ENCODE peak calls at places on chromosomes 7 and 10, in four cellular contexts. W is fibroblast of mammary gland, K is brain microvascular endothelial cell, P is AG04449. D is an unnamed sample.

GRCh38 chr7:151585744-151586424 is 66.2 kb upstream of the RHEB start:
- DNase-seq in W (peak; percentile 12), K (no peak), P (no peak), D (no peak)

GRCh38 chr10:22913474-22914092 is 14.3 kb upstream of the ARMC3 start:
- DNase-seq in W (no peak), K (no peak), P (no peak), D (no peak)

GRCh38 chr7:69568266-69568665 is 30.0 kb upstream of the AUTS2 start:
- DNase-seq in W (no peak), K (no peak), P (no peak), D (no peak)

GRCh38 chr7:6158424-6159096 is 113.9 kb downstream of the CYTH3 start:
- DNase-seq in W (no peak), K (no peak), P (no peak), D (no peak)

GRCh38 chr10:33229252-33229943 is 105.1 kb downstream of the NRP1 start:
- DNase-seq in W (peak; percentile 40), K (no peak), P (no peak), D (peak; percentile 46)

GRCh38 chr7:26451997-26452396 is 160.3 kb downstream of the SNX10 start:
- DNase-seq in W (no peak), K (no peak), P (no peak), D (no peak)

GRCh38 chr7:67343114-67343513 is 346.5 kb downstream of the TYW1 start:
- DNase-seq in W (no peak), K (no peak), P (no peak), D (no peak)

GRCh38 chr7:818031-818699 is 14.1 kb upstream of the SUN1 start:
- DNase-seq in W (peak; percentile 92), K (peak; percentile 42), P (no peak), D (no peak)

GRCh38 chr10:13834581-13835286 is 248.0 kb downstream of the PRPF18 start:
- DNase-seq in W (peak; percentile 61), K (peak; percentile 83), P (no peak), D (no peak)

GRCh38 chr7:131212114-131212513 is 115.6 kb upstream of the MKLN1 start:
- DNase-seq in W (peak; percentile 32), K (peak; percentile 24), P (no peak), D (no peak)

GRCh38 chr7:3430588-3430987 is 129.5 kb downstream of the SDK1 start:
- DNase-seq in W (no peak), K (no peak), P (no peak), D (no peak)

GRCh38 chr7:102830206-102830605 is 81.4 kb downstream of the FAM185A start:
- DNase-seq in W (peak; percentile 81), K (no peak), P (no peak), D (peak; percentile 38)

GRCh38 chr7:41336981-41337380 is 365.9 kb downstream of the INHBA start:
- DNase-seq in W (no peak), K (no peak), P (no peak), D (no peak)

GRCh38 chr10:13945760-13946460 is 359.1 kb downstream of the PRPF18 start:
- DNase-seq in W (peak; percentile 24), K (no peak), P (no peak), D (no peak)

GRCh38 chr7:116271980-116272886 is 61.9 kb downstream of the TES start:
- DNase-seq in W (peak; percentile 97), K (peak; percentile 93), P (peak; percentile 85), D (peak; percentile 85)

GRCh38 chr10:71068811-71069411 is 143.5 kb upstream of the UNC5B start:
- DNase-seq in W (peak; percentile 28), K (peak; percentile 3), P (no peak), D (no peak)

GRCh38 chr7:269721-270120 is 20.2 kb upstream of the FOXL3 start:
- DNase-seq in W (no peak), K (no peak), P (no peak), D (no peak)

GRCh38 chr10:129888784-129889616 is 75.1 kb downstream of the EBF3 start:
- DNase-seq in W (peak; percentile 34), K (peak; percentile 4), P (no peak), D (no peak)

GRCh38 chr10:5492322-5492855 is 7.0 kb downstream of the CALML5 start:
- DNase-seq in W (no peak), K (no peak), P (no peak), D (no peak)

GRCh38 chr10:105149371-105149871 is 508.3 kb downstream of the SORCS3 start:
- DNase-seq in W (peak; percentile 1), K (no peak), P (peak; percentile 0), D (peak; percentile 11)

GRCh38 chr10:119541459-119542356 is 811 bp downstream of the RGS10 start:
- DNase-seq in W (peak; percentile 12), K (no peak), P (no peak), D (no peak)

GRCh38 chr10:100009793-100010676 is at the start of gene DNMBP:
- DNase-seq in W (peak; percentile 75), K (peak; percentile 60), P (no peak), D (no peak)

GRCh38 chr7:33108931-33109757 is at the start of gene RP9:
- DNase-seq in W (peak; percentile 40), K (peak; percentile 37), P (no peak), D (no peak)

GRCh38 chr7:7315851-7316250 is 133.5 kb downstream of the C1GALT1 start:
- DNase-seq in W (no peak), K (no peak), P (no peak), D (no peak)

GRCh38 chr10:36345770-36346169 is 703.7 kb upstream of the FZD8 start:
- DNase-seq in W (peak; percentile 23), K (no peak), P (no peak), D (no peak)

GRCh38 chr10:124696446-124697392 is 47.5 kb downstream of the FAM53B start:
- DNase-seq in W (no peak), K (no peak), P (no peak), D (no peak)

GRCh38 chr10:67506083-67506756 is 189.8 kb downstream of the CTNNA3 start:
- DNase-seq in W (no peak), K (no peak), P (no peak), D (no peak)

GRCh38 chr7:141512597-141512996 is 38.6 kb upstream of the AGK start:
- DNase-seq in W (no peak), K (no peak), P (no peak), D (no peak)

GRCh38 chr10:75788394-75789205 is 357.2 kb downstream of the LRMDA start:
- DNase-seq in W (peak; percentile 85), K (no peak), P (no peak), D (no peak)

GRCh38 chr10:86931872-86932271 is 25.5 kb downstream of the MMRN2 start:
- DNase-seq in W (peak; percentile 91), K (no peak), P (peak; percentile 26), D (no peak)

GRCh38 chr10:51733061-51733460 is 33.7 kb upstream of the CSTF2T start:
- DNase-seq in W (peak; percentile 22), K (peak; percentile 9), P (peak; percentile 53), D (no peak)

GRCh38 chr7:121138262-121138933 is 149.9 kb downstream of the CPED1 start:
- DNase-seq in W (no peak), K (no peak), P (no peak), D (no peak)

GRCh38 chr7:22729180-22729579 is 2.2 kb downstream of the IL6 start:
- DNase-seq in W (no peak), K (peak; percentile 4), P (no peak), D (no peak)

GRCh38 chr7:22726849-22727792 is at the start of gene IL6:
- DNase-seq in W (peak; percentile 98), K (peak; percentile 94), P (peak; percentile 86), D (peak; percentile 79)

GRCh38 chr7:22730921-22731654 is 4.1 kb downstream of the IL6 start:
- DNase-seq in W (peak; percentile 72), K (peak; percentile 69), P (no peak), D (peak; percentile 46)

GRCh38 chr7:22726345-22726848 is 603 bp upstream of the IL6 start:
- DNase-seq in W (peak; percentile 83), K (peak; percentile 85), P (no peak), D (peak; percentile 27)

DNA sequence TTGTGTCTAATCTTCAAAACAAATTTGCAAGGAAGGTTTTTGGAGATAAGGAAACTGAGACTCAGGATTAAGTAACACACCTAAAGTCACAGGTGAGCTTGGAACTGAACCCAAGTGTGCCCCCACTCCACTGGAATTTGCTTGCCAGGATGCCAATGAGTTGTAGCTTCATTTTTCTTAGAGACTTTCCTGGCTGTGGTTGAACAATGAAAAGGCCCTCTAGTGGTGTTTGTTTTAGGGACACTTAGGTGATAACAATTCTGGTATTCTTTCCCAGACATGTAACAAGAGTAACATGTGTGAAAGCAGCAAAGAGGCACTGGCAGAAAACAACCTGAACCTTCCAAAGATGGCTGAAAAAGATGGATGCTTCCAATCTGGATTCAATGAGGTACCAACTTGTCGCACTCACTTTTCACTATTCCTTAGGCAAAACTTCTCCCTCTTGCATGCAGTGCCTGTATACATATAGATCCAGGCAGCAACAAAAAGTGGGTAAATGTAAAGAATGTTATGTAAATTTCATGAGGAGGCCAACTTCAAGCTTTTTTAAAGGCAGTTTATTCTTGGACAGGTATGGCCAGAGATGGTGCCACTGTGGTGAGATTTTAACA is 1.5 kb downstream of the IL6 start:
- DNase-seq in W (peak; percentile 63), K (peak; percentile 32), P (no peak), D (no peak)
- H3K4me3 ChIP-seq in W (no peak overlapping the region), K (peak overlapping the region; percentile 75), P (no peak overlapping the region), D (peak overlapping the region; percentile 62)

GRCh38 chr7:54709283-54709682 is 49.7 kb downstream of the SEC61G start:
- DNase-seq in W (no peak), K (no peak), P (no peak), D (no peak)

GRCh38 chr7:54701982-54702381 is 57.0 kb downstream of the SEC61G start:
- DNase-seq in W (no peak), K (no peak), P (no peak), D (no peak)

GRCh38 chr7:54699715-54700114 is 59.3 kb downstream of the SEC61G start:
- DNase-seq in W (no peak), K (no peak), P (no peak), D (no peak)

GRCh38 chr7:54705436-54705835 is 53.6 kb downstream of the SEC61G start:
- DNase-seq in W (peak; percentile 68), K (peak; percentile 31), P (no peak), D (no peak)

DNA sequence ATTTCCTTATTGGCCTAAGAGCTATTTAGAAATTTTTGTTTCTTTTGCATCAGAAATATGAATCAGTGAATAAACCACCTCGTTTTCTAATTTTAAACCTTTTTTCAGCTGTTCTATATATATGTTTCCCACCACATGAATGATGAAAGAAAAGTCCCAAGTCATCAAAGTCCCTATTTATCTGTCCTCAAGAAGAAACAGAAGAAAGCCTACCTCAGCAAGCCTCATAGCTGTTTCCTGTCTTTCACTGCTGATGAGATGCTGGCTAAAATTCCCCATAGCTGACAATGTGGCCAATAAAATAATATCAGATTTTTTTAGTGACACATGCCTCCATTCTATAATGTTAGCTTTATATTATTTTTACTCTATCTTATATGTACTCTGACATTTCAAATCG is 54.2 kb downstream of the SEC61G start:
- DNase-seq in W (no peak), K (no peak), P (no peak), D (no peak)
- H3K4me3 ChIP-seq in W (no peak overlapping the region), K (no peak overlapping the region), P (no peak overlapping the region), D (no peak overlapping the region)

GRCh38 chr7:99098824-99099498 is 44.9 kb downstream of the SMURF1 start:
- DNase-seq in W (peak; percentile 70), K (no peak), P (no peak), D (no peak)
- H3K4me3 ChIP-seq in W (no peak overlapping the region), K (no peak overlapping the region), P (no peak overlapping the region), D (no peak overlapping the region)

DNA sequence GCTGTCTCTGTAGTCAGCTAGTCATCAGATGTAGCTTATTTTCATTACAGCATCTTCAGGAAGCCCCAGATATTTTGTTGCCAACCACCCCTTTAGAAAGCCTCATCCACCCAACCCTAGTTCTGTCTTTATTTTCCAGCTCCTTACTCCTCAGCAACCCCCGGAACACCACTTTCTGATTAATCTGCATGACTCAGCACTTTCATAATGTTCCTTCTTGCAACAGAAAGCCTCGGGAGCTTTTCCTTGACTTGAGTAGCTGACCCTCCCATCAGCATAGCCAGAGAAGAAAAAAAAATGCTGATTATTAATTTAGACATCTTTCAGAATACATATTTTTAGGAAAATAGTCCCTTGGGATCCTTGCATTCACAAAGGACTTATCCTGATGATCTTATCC is 244.0 kb upstream of the CXCL12 start:
- DNase-seq in W (peak; percentile 92), K (peak; percentile 68), P (peak; percentile 64), D (no peak)
- H3K4me3 ChIP-seq in W (no peak overlapping the region), K (no peak overlapping the region), P (no peak overlapping the region), D (no peak overlapping the region)

D was measured in BJ.